ENCODE peak calls at places on chromosomes 12 and 14, in ten cellular contexts. H is CD4-positive, alpha-beta T cell; G is sciatic nerve; Q is HS-27A; D is HCEC 1CT; B is NT2/D1; V is ovary; N is astrocyte of the cerebellum; I is GM20000; P is HS-5. X is an unnamed sample.

GRCh38 chr14:37034410-37035285 is 137.8 kb downstream of the SLC25A21 start:
- DNase-seq in H (no peak), G (no peak), Q (no peak), D (peak), B (no peak), V (no peak), N (peak), I (no peak), P (no peak), X (no peak)

GRCh38 chr12:43226151-43226550 is 325.9 kb downstream of the ADAMTS20 start:
- DNase-seq in H (no peak), G (no peak), Q (no peak), D (no peak), B (no peak), V (no peak), N (no peak), I (no peak), P (no peak), X (no peak)

GRCh38 chr14:65412881-65413738 is 580 bp downstream of the FUT8 start:
- DNase-seq in H (peak), G (peak), Q (no peak), D (peak), B (peak), V (no peak), N (peak), I (peak), P (no peak), X (peak)

GRCh38 chr14:77580477-77580876 is 36.0 kb downstream of the SPTLC2 start:
- DNase-seq in H (no peak), G (no peak), Q (no peak), D (no peak), B (no peak), V (no peak), N (no peak), I (no peak), P (no peak), X (no peak)

GRCh38 chr12:31629756-31630732 is 29.4 kb upstream of the ETFBKMT start:
- DNase-seq in H (no peak), G (no peak), Q (no peak), D (no peak), B (no peak), V (peak), N (peak), I (no peak), P (no peak), X (no peak)

GRCh38 chr12:16300222-16300621 is 22.7 kb upstream of the SLC15A5 start:
- DNase-seq in H (no peak), G (no peak), Q (no peak), D (no peak), B (peak), V (no peak), N (no peak), I (no peak), P (peak), X (no peak)

GRCh38 chr12:54300732-54301427 is at the start of gene NFE2:
- DNase-seq in H (peak), G (peak), Q (no peak), D (peak), B (peak), V (no peak), N (peak), I (no peak), P (no peak), X (peak)

GRCh38 chr12:109488051-109488665 is 10.7 kb downstream of the UBE3B start:
- DNase-seq in H (no peak), G (no peak), Q (no peak), D (no peak), B (no peak), V (no peak), N (no peak), I (no peak), P (no peak), X (no peak)

GRCh38 chr12:27946396-27946795 is 26.1 kb downstream of the PTHLH start:
- DNase-seq in H (no peak), G (no peak), Q (no peak), D (no peak), B (no peak), V (no peak), N (no peak), I (no peak), P (no peak), X (no peak)

GRCh38 chr14:100673807-100674154 is 52.9 kb upstream of the DLK1 start:
- DNase-seq in H (no peak), G (no peak), Q (no peak), D (no peak), B (no peak), V (no peak), N (no peak), I (no peak), P (no peak), X (no peak)

GRCh38 chr14:65819567-65819966 is 407.0 kb downstream of the FUT8 start:
- DNase-seq in H (no peak), G (no peak), Q (no peak), D (no peak), B (no peak), V (no peak), N (no peak), I (no peak), P (no peak), X (no peak)

GRCh38 chr12:88235183-88235833 is 93.2 kb downstream of the TMTC3 start:
- DNase-seq in H (no peak), G (no peak), Q (no peak), D (no peak), B (no peak), V (no peak), N (no peak), I (no peak), P (no peak), X (no peak)

GRCh38 chr12:7645395-7646177 is 20.1 kb downstream of the APOBEC1 start:
- DNase-seq in H (no peak), G (no peak), Q (peak), D (peak), B (no peak), V (no peak), N (peak), I (peak), P (no peak), X (no peak)

GRCh38 chr12:54961190-54961589 is 23.4 kb downstream of the TESPA1 start:
- DNase-seq in H (no peak), G (no peak), Q (no peak), D (no peak), B (no peak), V (no peak), N (no peak), I (no peak), P (no peak), X (no peak)

GRCh38 chr12:1993341-1993740 is 10.9 kb downstream of the DCP1B start:
- DNase-seq in H (no peak), G (no peak), Q (peak), D (peak), B (no peak), V (no peak), N (peak), I (no peak), P (peak), X (no peak)

GRCh38 chr14:79334272-79334671 is 877.0 kb downstream of the DIO2 start:
- DNase-seq in H (no peak), G (no peak), Q (no peak), D (no peak), B (no peak), V (no peak), N (no peak), I (no peak), P (no peak), X (no peak)

X was measured in NCI-H510A.